ENCODE peak calls at places on chromosomes 12 and 14, in eight cellular contexts. O is uterus; Y is colonic mucosa; L is GOT3; C is trophoblast cell; G is activated naive CD4-positive, alpha-beta T cell; R is SHP77; H is HT1080. X is an unnamed sample.
A peak's percentile ranks its signal among the peaks of the same experiment; 100 is the strongest.

GRCh38 chr12:104971276-104971675 is 13.2 kb upstream of the SLC41A2 start:
- DNase-seq in O (no peak), Y (no peak), L (no peak), C (no peak), G (no peak), R (no peak), H (no peak), X (no peak)

GRCh38 chr14:90489916-90490726 is 93.3 kb downstream of the CALM1 start:
- DNase-seq in O (no peak), Y (no peak), L (no peak), C (no peak), G (no peak), R (no peak), H (no peak), X (no peak)

GRCh38 chr14:101845896-101846295 is 84.4 kb downstream of the PPP2R5C start:
- DNase-seq in O (no peak), Y (no peak), L (no peak), C (no peak), G (no peak), R (no peak), H (no peak), X (no peak)

GRCh38 chr12:111347891-111348644 is 20.8 kb downstream of the PHETA1 start:
- DNase-seq in O (no peak), Y (no peak), L (no peak), C (no peak), G (no peak), R (no peak), H (no peak), X (no peak)

GRCh38 chr14:75335588-75335987 is 57.0 kb downstream of the FOS start:
- DNase-seq in O (no peak), Y (no peak), L (no peak), C (no peak), G (no peak), R (no peak), H (no peak), X (no peak)

GRCh38 chr14:41642402-41643195 is 35.9 kb downstream of the LRFN5 start:
- DNase-seq in O (no peak), Y (no peak), L (no peak), C (no peak), G (no peak), R (no peak), H (no peak), X (no peak)

GRCh38 chr14:101230161-101230850 is 326.8 kb upstream of the RTL1 start:
- DNase-seq in O (peak; percentile 61), Y (no peak), L (no peak), C (no peak), G (no peak), R (no peak), H (no peak), X (no peak)

GRCh38 chr14:100369019-100369418 is 45.9 kb downstream of the SLC25A47 start:
- DNase-seq in O (no peak), Y (no peak), L (no peak), C (peak; percentile 29), G (no peak), R (no peak), H (no peak), X (no peak)

GRCh38 chr14:77113644-77114043 is 15.6 kb downstream of the CIPC start:
- DNase-seq in O (no peak), Y (peak; percentile 24), L (no peak), C (no peak), G (no peak), R (no peak), H (no peak), X (peak; percentile 24)

GRCh38 chr12:116794725-116795124 is 56.6 kb downstream of the RNFT2 start:
- DNase-seq in O (no peak), Y (peak; percentile 22), L (no peak), C (no peak), G (no peak), R (no peak), H (no peak), X (no peak)

GRCh38 chr12:122997343-122998250 is 17.1 kb downstream of the ARL6IP4 start:
- DNase-seq in O (no peak), Y (no peak), L (no peak), C (no peak), G (no peak), R (no peak), H (no peak), X (no peak)

GRCh38 chr12:120822832-120823503 is 81.2 kb downstream of the SPPL3 start:
- DNase-seq in O (no peak), Y (no peak), L (no peak), C (no peak), G (no peak), R (no peak), H (no peak), X (no peak)

GRCh38 chr12:124861492-124861891 is 2.2 kb downstream of the SCARB1 start:
- DNase-seq in O (no peak), Y (peak; percentile 66), L (no peak), C (no peak), G (no peak), R (no peak), H (peak; percentile 39), X (no peak)

GRCh38 chr14:80077262-80077661 is 134.0 kb downstream of the DIO2 start:
- DNase-seq in O (no peak), Y (no peak), L (no peak), C (no peak), G (no peak), R (no peak), H (no peak), X (no peak)

GRCh38 chr12:108346022-108346633 is 7.0 kb upstream of the CMKLR1 start:
- DNase-seq in O (no peak), Y (no peak), L (no peak), C (no peak), G (no peak), R (no peak), H (no peak), X (no peak)

GRCh38 chr12:76026643-76027063 is 4.9 kb downstream of the PHLDA1 start:
- DNase-seq in O (no peak), Y (no peak), L (no peak), C (no peak), G (no peak), R (no peak), H (peak; percentile 76), X (no peak)

GRCh38 chr12:85445060-85445938 is 165.3 kb downstream of the ALX1 start:
- DNase-seq in O (no peak), Y (peak; percentile 51), L (no peak), C (no peak), G (no peak), R (peak; percentile 15), H (no peak), X (no peak)

GRCh38 chr14:105474478-105475268 is at the start of gene CRIP2:
- DNase-seq in O (no peak), Y (no peak), L (no peak), C (no peak), G (no peak), R (peak; percentile 48), H (no peak), X (no peak)

GRCh38 chr12:45216297-45216982 is 545 bp downstream of the ANO6 start:
- DNase-seq in O (peak; percentile 37), Y (peak; percentile 65), L (no peak), C (peak; percentile 37), G (peak; percentile 10), R (peak; percentile 36), H (peak; percentile 36), X (peak; percentile 59)

GRCh38 chr14:23570806-23571483 is 3.4 kb upstream of the AP1G2 start:
- DNase-seq in O (peak; percentile 13), Y (no peak), L (no peak), C (no peak), G (no peak), R (no peak), H (no peak), X (no peak)

GRCh38 chr14:63378444-63378843 is 59.7 kb upstream of the GPHB5 start:
- DNase-seq in O (no peak), Y (no peak), L (no peak), C (no peak), G (no peak), R (no peak), H (no peak), X (no peak)

GRCh38 chr12:117064049-117064448 is 35.2 kb downstream of the TESC start:
- DNase-seq in O (no peak), Y (no peak), L (no peak), C (no peak), G (no peak), R (no peak), H (no peak), X (no peak)

GRCh38 chr12:19894803-19895202 is 455.5 kb downstream of the AEBP2 start:
- DNase-seq in O (no peak), Y (no peak), L (no peak), C (no peak), G (no peak), R (no peak), H (no peak), X (no peak)

GRCh38 chr12:120012067-120012621 is 23.1 kb downstream of the BICDL1 start:
- DNase-seq in O (no peak), Y (no peak), L (peak; percentile 4), C (peak; percentile 72), G (peak; percentile 19), R (no peak), H (peak; percentile 56), X (no peak)

GRCh38 chr14:85415015-85415712 is 114.8 kb upstream of the FLRT2 start:
- DNase-seq in O (peak; percentile 53), Y (peak; percentile 20), L (no peak), C (no peak), G (no peak), R (peak; percentile 30), H (peak; percentile 93), X (no peak)

GRCh38 chr14:59126714-59127436 is 61.6 kb upstream of the DAAM1 start:
- DNase-seq in O (peak; percentile 37), Y (no peak), L (no peak), C (peak; percentile 30), G (no peak), R (peak; percentile 61), H (peak; percentile 63), X (no peak)

GRCh38 chr14:101113108-101113612 is 209.6 kb upstream of the RTL1 start:
- DNase-seq in O (no peak), Y (peak; percentile 4), L (no peak), C (no peak), G (no peak), R (no peak), H (no peak), X (peak; percentile 39)

GRCh38 chr14:29085546-29085945 is 319.0 kb downstream of the FOXG1 start:
- DNase-seq in O (no peak), Y (no peak), L (no peak), C (no peak), G (no peak), R (no peak), H (no peak), X (no peak)

GRCh38 chr12:123164710-123165261 is 13.9 kb upstream of the PITPNM2 start:
- DNase-seq in O (no peak), Y (no peak), L (no peak), C (no peak), G (no peak), R (no peak), H (no peak), X (no peak)

GRCh38 chr12:4355150-4355842 is 24.2 kb downstream of the FGF23 start:
- DNase-seq in O (no peak), Y (no peak), L (no peak), C (no peak), G (no peak), R (no peak), H (no peak), X (no peak)

GRCh38 chr14:56333361-56334279 is 215.4 kb downstream of the PELI2 start:
- DNase-seq in O (no peak), Y (no peak), L (no peak), C (no peak), G (no peak), R (peak; percentile 88), H (peak; percentile 87), X (no peak)

GRCh38 chr12:74985293-74985985 is 224.2 kb downstream of the KCNC2 start:
- DNase-seq in O (no peak), Y (no peak), L (no peak), C (no peak), G (no peak), R (no peak), H (no peak), X (no peak)

GRCh38 chr14:98217530-98217929 is 1054.5 kb downstream of the BCL11B start:
- DNase-seq in O (no peak), Y (no peak), L (no peak), C (no peak), G (no peak), R (no peak), H (no peak), X (no peak)

GRCh38 chr12:11836282-11836963 is 186.9 kb downstream of the ETV6 start:
- DNase-seq in O (no peak), Y (no peak), L (no peak), C (peak; percentile 30), G (no peak), R (no peak), H (no peak), X (no peak)